ENCODE peak calls at places on chromosomes 3 and 15, in seven cellular contexts. H is right cardiac atrium, P is ovary, Z is pancreas, F is fibroblast of lung, N is esophagus squamous epithelium, R is lung. O is an unnamed sample.
A peak's percentile ranks its signal among the peaks of the same experiment; 100 is the strongest.

GRCh38 chr15:48566669-48567068 is 78.8 kb downstream of the FBN1 start:
- DNase-seq in H (no peak), P (no peak), Z (no peak), F (peak; percentile 87), N (no peak), R (no peak), O (no peak)

GRCh38 chr3:34174740-34175139 is 376.3 kb downstream of the PDCD6IP start:
- DNase-seq in H (no peak), P (no peak), Z (no peak), F (no peak), N (no peak), R (no peak), O (no peak)

GRCh38 chr3:119352235-119352634 is 58.1 kb downstream of the ARHGAP31 start:
- DNase-seq in H (no peak), P (no peak), Z (no peak), F (no peak), N (no peak), R (no peak), O (no peak)

GRCh38 chr3:51982352-51982837 is 940 bp upstream of the ACY1 start:
- DNase-seq in H (no peak), P (no peak), Z (peak; percentile 73), F (no peak), N (no peak), R (peak; percentile 51), O (no peak)

GRCh38 chr3:52773361-52774065 is 2.8 kb upstream of the NEK4 start:
- DNase-seq in H (no peak), P (no peak), Z (no peak), F (no peak), N (no peak), R (no peak), O (no peak)

GRCh38 chr3:37987751-37988179 is 2.8 kb upstream of the VILL start:
- DNase-seq in H (no peak), P (no peak), Z (no peak), F (no peak), N (no peak), R (no peak), O (no peak)

GRCh38 chr15:27342991-27343390 is 372.0 kb downstream of the GABRG3 start:
- DNase-seq in H (no peak), P (no peak), Z (no peak), F (no peak), N (no peak), R (no peak), O (no peak)

GRCh38 chr3:170090601-170090981 is 52.8 kb downstream of the GPR160 start:
- DNase-seq in H (no peak), P (no peak), Z (no peak), F (no peak), N (no peak), R (no peak), O (no peak)

GRCh38 chr3:58052373-58053273 is 44.4 kb downstream of the FLNB start:
- DNase-seq in H (peak; percentile 90), P (peak; percentile 82), Z (peak; percentile 69), F (peak; percentile 95), N (peak; percentile 4), R (peak; percentile 75), O (peak; percentile 89)

GRCh38 chr3:104360038-104360437 is 1006.7 kb upstream of the ALCAM start:
- DNase-seq in H (no peak), P (no peak), Z (no peak), F (no peak), N (no peak), R (no peak), O (no peak)

GRCh38 chr3:53056442-53056841 is 10.6 kb upstream of the SFMBT1 start:
- DNase-seq in H (no peak), P (no peak), Z (no peak), F (no peak), N (no peak), R (no peak), O (no peak)

GRCh38 chr3:65126527-65127440 is 439.0 kb upstream of the ADAMTS9 start:
- DNase-seq in H (no peak), P (no peak), Z (no peak), F (peak; percentile 94), N (no peak), R (no peak), O (no peak)

GRCh38 chr3:171028025-171028778 is 1.7 kb upstream of the SLC2A2 start:
- DNase-seq in H (peak; percentile 59), P (peak; percentile 65), Z (peak; percentile 26), F (peak; percentile 86), N (no peak), R (peak; percentile 41), O (peak; percentile 62)

GRCh38 chr3:42052867-42053351 is 38.2 kb upstream of the TRAK1 start:
- DNase-seq in H (no peak), P (no peak), Z (no peak), F (peak; percentile 60), N (no peak), R (no peak), O (no peak)

GRCh38 chr3:42057561-42058211 is 33.5 kb upstream of the TRAK1 start:
- DNase-seq in H (no peak), P (no peak), Z (no peak), F (no peak), N (no peak), R (no peak), O (no peak)

GRCh38 chr3:42053476-42053875 is 37.7 kb upstream of the TRAK1 start:
- DNase-seq in H (peak; percentile 39), P (no peak), Z (peak; percentile 57), F (no peak), N (no peak), R (no peak), O (no peak)

GRCh38 chr3:42056840-42057239 is 34.3 kb upstream of the TRAK1 start:
- DNase-seq in H (no peak), P (no peak), Z (no peak), F (no peak), N (no peak), R (no peak), O (no peak)

DNA sequence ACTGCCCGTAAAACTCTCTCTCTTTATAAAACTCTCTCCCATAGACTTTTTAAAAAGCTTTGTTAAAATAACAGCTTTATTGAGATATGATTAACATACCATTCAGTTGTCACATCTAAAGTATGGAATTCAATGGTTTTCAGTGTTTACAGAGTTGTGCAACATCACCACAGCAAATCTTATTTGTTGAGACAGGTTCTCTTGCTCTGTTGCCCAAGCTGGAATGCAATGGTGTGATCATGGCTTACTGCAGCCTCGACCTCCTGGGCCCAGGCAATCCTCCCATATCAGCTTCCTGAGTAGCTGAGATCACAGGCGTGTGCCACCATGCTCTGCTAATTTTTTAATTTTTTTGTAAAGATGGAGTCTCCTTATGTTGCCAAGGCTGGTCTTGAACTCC is 35.9 kb upstream of the TRAK1 start:
- DNase-seq in H (no peak), P (no peak), Z (no peak), F (peak; percentile 66), N (no peak), R (no peak), O (no peak)
- H3K4me1 ChIP-seq in H (peaks cover 31% of the 10 kb centered on the region), P (peaks cover 7% of the 10 kb centered on the region), Z (peaks cover 10% of the 10 kb centered on the region), F (peaks cover 24% of the 10 kb centered on the region), N (peaks cover 34% of the 10 kb centered on the region), R (peaks cover 38% of the 10 kb centered on the region), O (peaks cover 60% of the 10 kb centered on the region)

GRCh38 chr15:89463113-89463512 is 33.3 kb downstream of the RHCG start:
- DNase-seq in H (no peak), P (no peak), Z (no peak), F (no peak), N (no peak), R (no peak), O (no peak)
- H3K4me1 ChIP-seq in H (no peaks in the 10 kb centered on the region), P (no peaks in the 10 kb centered on the region), Z (peaks cover 9% of the 10 kb centered on the region), F (no peaks in the 10 kb centered on the region), N (no peaks in the 10 kb centered on the region), R (no peaks in the 10 kb centered on the region), O (no peaks in the 10 kb centered on the region)

GRCh38 chr3:142355692-142356091 is 92.1 kb downstream of the XRN1 start:
- DNase-seq in H (no peak), P (no peak), Z (no peak), F (no peak), N (no peak), R (no peak), O (no peak)

GRCh38 chr3:142356818-142357217 is 91.0 kb downstream of the XRN1 start:
- DNase-seq in H (no peak), P (no peak), Z (no peak), F (no peak), N (no peak), R (no peak), O (no peak)

GRCh38 chr3:142348460-142348859 is 99.4 kb downstream of the XRN1 start:
- DNase-seq in H (no peak), P (no peak), Z (no peak), F (no peak), N (no peak), R (no peak), O (no peak)

GRCh38 chr3:142354076-142354475 is 93.8 kb downstream of the XRN1 start:
- DNase-seq in H (no peak), P (no peak), Z (no peak), F (no peak), N (no peak), R (no peak), O (no peak)

GRCh38 chr3:142353571-142353970 is 94.3 kb downstream of the XRN1 start:
- DNase-seq in H (no peak), P (no peak), Z (no peak), F (no peak), N (no peak), R (no peak), O (no peak)
- H3K4me1 ChIP-seq in H (no peaks in the 10 kb centered on the region), P (no peaks in the 10 kb centered on the region), Z (no peaks in the 10 kb centered on the region), F (no peaks in the 10 kb centered on the region), N (no peaks in the 10 kb centered on the region), R (no peaks in the 10 kb centered on the region), O (no peaks in the 10 kb centered on the region)

GRCh38 chr3:123113889-123114450 is 47.1 kb downstream of the PDIA5 start:
- DNase-seq in H (no peak), P (no peak), Z (no peak), F (no peak), N (no peak), R (no peak), O (no peak)

GRCh38 chr3:123110953-123111615 is 44.3 kb downstream of the PDIA5 start:
- DNase-seq in H (no peak), P (no peak), Z (no peak), F (no peak), N (no peak), R (no peak), O (no peak)

GRCh38 chr3:123112232-123112631 is 45.4 kb downstream of the PDIA5 start:
- DNase-seq in H (no peak), P (no peak), Z (no peak), F (no peak), N (no peak), R (no peak), O (no peak)

GRCh38 chr3:123111640-123112039 is 44.8 kb downstream of the PDIA5 start:
- DNase-seq in H (no peak), P (no peak), Z (no peak), F (no peak), N (no peak), R (no peak), O (no peak)

DNA sequence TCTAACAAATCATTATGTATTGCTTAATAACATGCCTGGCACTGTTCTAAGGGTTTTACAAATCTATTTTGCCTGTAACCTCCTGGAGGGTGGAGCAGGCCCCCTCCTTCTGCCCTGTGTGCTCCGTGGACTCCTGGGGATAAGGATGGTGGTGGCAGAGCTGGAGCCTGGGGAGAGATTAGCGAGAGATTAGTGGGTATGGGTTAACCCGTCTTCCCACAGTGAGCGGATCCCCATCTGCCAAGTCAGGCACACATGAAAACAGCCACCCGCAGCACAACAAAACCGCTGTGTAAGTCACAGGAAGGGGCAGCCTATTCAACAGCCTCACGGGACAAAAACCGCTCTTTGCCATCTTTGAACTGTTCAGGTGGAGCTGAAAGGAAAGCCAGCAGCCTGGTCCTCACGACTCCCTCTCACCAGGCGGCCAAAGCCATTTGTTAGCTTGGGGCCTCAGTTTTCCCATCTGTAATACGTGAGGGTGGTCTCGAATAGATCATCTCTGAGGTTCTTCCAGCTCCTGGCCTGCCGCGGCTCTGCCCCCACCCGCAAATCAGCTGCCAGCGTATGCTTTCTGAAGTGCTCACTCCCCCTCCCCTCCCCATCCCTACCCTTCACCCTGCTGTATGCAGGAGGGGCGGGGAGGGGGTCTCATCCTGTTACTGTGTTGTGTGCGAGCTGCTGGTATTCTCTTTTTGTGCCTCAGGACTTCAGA is 43.6 kb downstream of the PDIA5 start:
- DNase-seq in H (no peak), P (no peak), Z (no peak), F (no peak), N (no peak), R (no peak), O (no peak)
- H3K4me1 ChIP-seq in H (peaks cover 3% of the 10 kb centered on the region), P (no peaks in the 10 kb centered on the region), Z (no peaks in the 10 kb centered on the region), F (no peaks in the 10 kb centered on the region), N (no peaks in the 10 kb centered on the region), R (peaks cover 6% of the 10 kb centered on the region), O (no peaks in the 10 kb centered on the region)

O was measured in psoas muscle.